ENCODE peak calls at places on chromosomes 12 and 14, in ten cellular contexts. J is sigmoid colon; L is effector memory CD4-positive, alpha-beta T cell; R is endodermal cell; T is heart left ventricle; F is mucosa of descending colon; K is Panc1; Z is keratinocyte; O is naive thymus-derived CD4-positive, alpha-beta T cell; S is pancreas. G is an unnamed sample. For H3K36me3 and H3K4me1, the result is how much of the 10 kb centered on the place peaks cover.

GRCh38 chr14:100384819-100385813 is 62.0 kb downstream of the SLC25A47 start:
- DNase-seq in J (no peak), K (no peak), R (no peak), Z (no peak), S (no peak), F (no peak), T (no peak), L (no peak), O (no peak), G (no peak)

GRCh38 chr14:99560946-99561683 is 42.9 kb downstream of the CCDC85C start:
- DNase-seq in L (no peak), Z (no peak), O (no peak), T (peak), J (peak), F (no peak), K (no peak), R (no peak), S (peak), G (no peak)

GRCh38 chr12:55681142-55682077 is 26.3 kb downstream of the ITGA7 start:
- DNase-seq in K (no peak), T (peak), F (peak), R (peak), J (peak), O (no peak), Z (no peak), S (peak), L (no peak), G (peak)

GRCh38 chr12:22124987-22125386 is 79.0 kb downstream of the CMAS start:
- DNase-seq in K (no peak), L (no peak), J (no peak), T (no peak), S (no peak), O (no peak), R (no peak), Z (no peak), F (no peak), G (no peak)

GRCh38 chr14:99946652-99947489 is 118.4 kb upstream of the EVL start:
- DNase-seq in O (peak), L (peak), S (peak), R (peak), J (peak), F (peak), T (no peak), K (no peak), Z (no peak), G (no peak)

GRCh38 chr12:27975222-27976136 is 2.9 kb upstream of the PTHLH start:
- DNase-seq in J (peak), T (peak), L (no peak), Z (no peak), S (peak), R (peak), O (no peak), K (no peak), F (no peak), G (no peak)

GRCh38 chr14:36580856-36581831 is 1.3 kb downstream of the NKX2-8 start:
- DNase-seq in T (no peak), K (no peak), Z (peak), L (no peak), J (no peak), R (peak), O (no peak), F (peak), S (peak), G (no peak)

GRCh38 chr12:108691995-108692808 is 39.1 kb downstream of the CORO1C start:
- DNase-seq in S (peak), F (peak), R (peak), O (no peak), K (no peak), J (peak), T (no peak), L (no peak), Z (peak), G (peak)

DNA sequence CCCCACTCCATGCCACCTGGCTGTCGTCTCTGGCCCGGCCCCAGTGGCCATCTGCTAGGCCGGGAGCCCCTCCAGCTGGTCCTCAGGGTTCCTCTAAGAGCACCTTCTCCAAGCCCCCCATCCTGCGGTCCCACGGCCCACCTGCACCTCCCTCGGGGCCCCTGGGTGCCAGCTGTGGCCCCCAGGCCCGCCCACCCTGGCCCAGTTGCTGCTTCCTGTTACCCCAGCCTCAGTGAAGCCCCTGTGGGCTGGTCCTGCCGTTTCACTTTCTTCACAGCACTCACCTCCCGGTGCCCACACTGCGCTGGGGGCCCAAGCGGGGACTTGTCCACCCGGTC is 27.6 kb upstream of the NUDT14 start:
- DNase-seq in Z (no peak), F (no peak), T (no peak), K (no peak), S (no peak), R (no peak), O (no peak), J (no peak), L (no peak), G (no peak)
- H3K4me3 ChIP-seq in Z (no peak), F (no peak), T (no peak), K (no peak), S (no peak), R (no peak), O (no peak), J (no peak), L (no peak), G (no peak)

GRCh38 chr12:31985832-31986231 is 26.6 kb downstream of the RESF1 start:
- DNase-seq in Z (no peak), O (no peak), T (no peak), S (no peak), K (no peak), R (no peak), J (no peak), L (no peak), F (no peak), G (no peak)
- H3K36me3 ChIP-seq in Z (under half), O (under half), T (under half), S (under half), K (under half), R (half or more), J (under half), L (half or more), F (under half), G (under half)

GRCh38 chr12:120851444-120851843 is 52.7 kb downstream of the SPPL3 start:
- DNase-seq in K (no peak), J (no peak), T (no peak), S (no peak), F (no peak), Z (no peak), R (no peak), L (no peak), O (no peak), G (no peak)
- H3K4me1 ChIP-seq in K (under half), J (half or more), T (under half), S (under half), F (under half), Z (under half), R (under half), L (under half), O (under half), G (under half)

GRCh38 chr14:76267322-76268012 is 108.5 kb upstream of the ESRRB start:
- DNase-seq in Z (no peak), L (no peak), O (no peak), T (peak), R (peak), S (peak), K (peak), J (peak), F (peak), G (peak)
- H3K4me3 ChIP-seq in Z (peak), L (no peak), O (peak), T (peak), R (no peak), S (peak), K (peak), J (peak), F (no peak), G (no peak)

GRCh38 chr14:76965232-76965631 is 63.3 kb downstream of the IRF2BPL start:
- DNase-seq in F (peak), O (no peak), Z (no peak), T (no peak), R (no peak), S (no peak), J (no peak), K (no peak), L (no peak), G (no peak)

GRCh38 chr14:76964695-76965094 is 63.8 kb downstream of the IRF2BPL start:
- DNase-seq in L (no peak), K (no peak), Z (no peak), T (no peak), F (no peak), S (no peak), J (no peak), R (peak), O (no peak), G (no peak)

GRCh38 chr14:76962303-76962660 is 66.2 kb downstream of the IRF2BPL start:
- DNase-seq in O (no peak), T (no peak), S (no peak), Z (no peak), K (no peak), L (no peak), J (no peak), F (no peak), R (no peak), G (no peak)

GRCh38 chr14:76961631-76962302 is 66.7 kb downstream of the IRF2BPL start:
- DNase-seq in S (peak), L (peak), F (peak), T (peak), R (peak), Z (peak), O (peak), K (no peak), J (peak), G (peak)

DNA sequence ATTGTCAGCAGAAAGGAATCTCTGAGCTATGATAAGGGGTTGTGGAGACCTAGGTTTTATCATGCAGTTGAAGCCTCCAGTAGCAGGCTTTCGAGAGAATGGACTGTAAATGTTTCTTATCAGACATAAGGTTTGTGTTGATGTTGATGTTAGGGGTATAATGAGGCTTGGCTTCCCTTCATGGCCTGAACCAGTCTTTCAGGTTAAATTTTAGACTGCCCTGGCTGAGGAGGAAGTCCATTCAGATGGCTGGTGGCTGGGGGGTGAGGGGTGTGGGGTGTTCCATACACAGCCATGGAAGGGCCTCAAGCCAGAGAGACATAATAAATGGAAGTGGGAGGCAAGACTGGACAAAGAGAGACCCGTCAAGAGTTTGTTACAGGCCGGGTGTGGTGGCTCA is 65.1 kb downstream of the IRF2BPL start:
- DNase-seq in Z (no peak), J (no peak), T (no peak), F (no peak), S (no peak), O (no peak), R (no peak), L (no peak), K (no peak), G (no peak)
- H3K36me3 ChIP-seq in Z (under half), J (under half), T (under half), F (under half), S (under half), O (under half), R (under half), L (under half), K (under half), G (under half)

GRCh38 chr14:96084796-96085195 is 45.6 kb downstream of the C14orf132 start:
- DNase-seq in L (no peak), J (peak), Z (no peak), S (no peak), F (no peak), K (no peak), R (no peak), T (no peak), O (no peak), G (no peak)

GRCh38 chr14:96083667-96084320 is 44.6 kb downstream of the C14orf132 start:
- DNase-seq in R (no peak), S (peak), T (no peak), Z (no peak), K (no peak), O (no peak), L (no peak), J (peak), F (no peak), G (peak)

GRCh38 chr14:96085369-96085768 is 46.2 kb downstream of the C14orf132 start:
- DNase-seq in O (no peak), S (no peak), T (no peak), K (no peak), J (peak), L (no peak), Z (no peak), R (no peak), F (no peak), G (no peak)

GRCh38 chr14:96086574-96087077 is 47.5 kb downstream of the C14orf132 start:
- DNase-seq in K (no peak), T (no peak), S (no peak), R (no peak), O (no peak), J (peak), F (no peak), Z (no peak), L (no peak), G (no peak)

DNA sequence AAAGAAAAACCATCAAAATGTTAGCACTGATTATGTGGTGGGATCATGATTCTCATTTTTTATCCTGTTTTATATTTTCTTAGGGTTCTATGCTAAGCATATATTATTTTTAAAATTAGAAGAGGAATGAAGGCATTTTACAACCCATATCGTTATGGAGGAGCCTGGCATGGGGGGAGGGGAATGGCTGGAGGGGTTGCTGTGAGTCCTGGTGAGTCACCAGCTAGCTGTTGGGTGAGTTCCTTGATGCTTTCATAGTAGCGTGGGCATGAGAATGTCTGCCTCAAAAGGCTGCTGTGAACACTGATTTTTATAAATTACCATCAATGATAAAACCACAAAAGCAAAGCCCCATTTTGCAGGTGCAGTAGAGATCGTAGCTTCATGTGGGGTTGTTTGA is 46.9 kb downstream of the C14orf132 start:
- DNase-seq in F (no peak), J (peak), R (no peak), K (no peak), O (no peak), T (no peak), L (no peak), S (no peak), Z (no peak), G (no peak)
- H3K4me1 ChIP-seq in F (under half), J (under half), R (under half), K (under half), O (under half), T (under half), L (under half), S (under half), Z (under half), G (under half)

GRCh38 chr12:111395557-111396187 is 10.1 kb upstream of the SH2B3 start:
- DNase-seq in F (no peak), S (no peak), K (no peak), O (no peak), Z (no peak), L (no peak), T (no peak), R (no peak), J (no peak), G (no peak)

GRCh38 chr12:111398530-111398929 is 7.2 kb upstream of the SH2B3 start:
- DNase-seq in T (no peak), R (no peak), O (no peak), L (no peak), J (no peak), Z (no peak), K (no peak), F (no peak), S (no peak), G (no peak)

GRCh38 chr12:111394480-111394879 is 11.2 kb upstream of the SH2B3 start:
- DNase-seq in K (no peak), R (no peak), Z (no peak), F (no peak), T (no peak), O (no peak), L (no peak), J (no peak), S (no peak), G (no peak)

GRCh38 chr12:111393700-111394275 is 11.9 kb upstream of the SH2B3 start:
- DNase-seq in O (no peak), F (no peak), T (peak), L (no peak), J (peak), Z (no peak), S (no peak), K (no peak), R (peak), G (peak)

DNA sequence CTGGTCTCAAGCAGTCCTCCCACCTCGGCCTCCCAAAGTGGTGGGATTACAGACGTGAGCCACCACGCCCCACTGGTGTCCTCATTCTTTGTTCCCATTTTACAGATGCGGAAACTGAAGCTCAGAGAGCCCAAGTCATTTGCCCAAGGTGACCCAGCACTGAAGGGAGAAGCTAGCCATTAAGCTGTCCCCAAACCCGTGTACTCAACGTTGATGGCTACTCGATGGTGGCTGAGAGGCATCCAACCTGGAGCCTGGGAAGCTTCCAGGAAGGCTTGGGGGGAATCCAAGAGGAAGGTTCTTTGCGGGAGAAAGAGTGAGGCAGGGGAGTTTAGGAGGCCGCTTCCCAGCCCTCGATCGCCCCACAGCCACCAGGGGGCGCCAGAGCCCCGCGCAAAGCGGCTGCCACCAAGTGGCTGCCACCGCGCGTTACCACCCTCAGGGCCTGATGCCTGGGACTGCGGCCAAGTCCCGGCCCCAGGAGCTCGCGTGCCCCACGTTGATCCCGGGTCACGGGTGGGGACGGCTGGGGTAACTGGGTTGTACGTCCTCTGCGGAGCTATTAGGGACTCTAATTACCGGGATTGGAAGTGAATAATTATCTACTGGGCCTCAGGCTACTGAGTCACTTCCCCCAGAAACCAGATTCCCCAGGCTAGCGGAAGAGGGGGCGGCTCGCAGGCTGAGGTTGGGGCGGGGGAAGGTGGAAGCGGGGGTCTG is 8.8 kb upstream of the SH2B3 start:
- DNase-seq in F (peak), T (peak), J (peak), K (peak), O (peak), R (peak), L (peak), S (peak), Z (no peak), G (peak)
- H3K4me3 ChIP-seq in F (no peak), T (peak), J (peak), K (peak), O (no peak), R (no peak), L (no peak), S (peak), Z (peak), G (no peak)

DNA sequence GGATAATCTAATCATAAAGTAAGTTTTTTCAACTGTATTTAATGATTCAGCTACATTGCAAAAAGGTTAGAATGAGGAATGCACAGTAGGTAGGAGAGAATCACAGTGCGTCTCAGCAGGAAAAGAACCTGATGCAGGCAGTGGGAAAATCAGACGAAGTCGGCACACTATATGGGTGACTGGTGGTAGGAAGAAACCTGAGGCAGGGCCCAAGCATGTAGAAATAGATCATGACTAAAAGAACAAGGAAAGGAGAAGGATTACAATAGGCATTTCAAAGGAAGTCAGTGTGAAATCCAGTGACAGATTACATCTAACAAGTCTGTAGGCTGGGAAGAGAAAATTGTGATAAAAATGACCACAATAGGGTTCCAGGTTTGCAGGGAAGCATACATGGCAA is 267.0 kb downstream of the MED13L start:
- DNase-seq in T (no peak), L (no peak), F (no peak), O (no peak), S (no peak), J (no peak), R (no peak), K (no peak), Z (no peak), G (no peak)
- H3K36me3 ChIP-seq in T (under half), L (half or more), F (under half), O (under half), S (under half), J (under half), R (half or more), K (half or more), Z (under half), G (under half)

GRCh38 chr12:92139634-92140555 is 5.8 kb downstream of the BTG1 start:
- DNase-seq in L (no peak), Z (no peak), R (no peak), T (no peak), K (no peak), J (no peak), O (no peak), S (no peak), F (no peak), G (no peak)

GRCh38 chr12:92141585-92142244 is 3.9 kb downstream of the BTG1 start:
- DNase-seq in F (no peak), K (no peak), T (no peak), Z (no peak), O (peak), J (no peak), S (no peak), R (no peak), L (no peak), G (no peak)

GRCh38 chr12:92143280-92143679 is 2.4 kb downstream of the BTG1 start:
- DNase-seq in F (no peak), J (no peak), T (no peak), O (no peak), S (no peak), L (no peak), Z (no peak), K (no peak), R (peak), G (no peak)

GRCh38 chr12:92142251-92142896 is 3.3 kb downstream of the BTG1 start:
- DNase-seq in L (no peak), S (no peak), R (no peak), K (no peak), Z (no peak), O (no peak), F (no peak), J (no peak), T (no peak), G (no peak)

GRCh38 chr12:92140919-92141536 is 4.6 kb downstream of the BTG1 start:
- DNase-seq in L (no peak), R (no peak), K (no peak), J (no peak), T (no peak), Z (no peak), F (no peak), S (no peak), O (no peak), G (no peak)
- H3K4me1 ChIP-seq in L (under half), R (under half), K (half or more), J (under half), T (under half), Z (half or more), F (under half), S (under half), O (under half), G (under half)

GRCh38 chr12:92136021-92136735 is 9.5 kb downstream of the BTG1 start:
- DNase-seq in S (no peak), K (no peak), F (no peak), J (no peak), T (no peak), L (no peak), O (no peak), Z (no peak), R (no peak), G (no peak)
- H3K4me3 ChIP-seq in S (peak), K (no peak), F (no peak), J (no peak), T (no peak), L (peak), O (peak), Z (no peak), R (no peak), G (no peak)

G was measured in lung.